ENCODE peak calls at places on chromosomes 16 and 17, in six cellular contexts. Z, Q, M, T, Y and I are unnamed samples.

GRCh38 chr17:61401280-61402072 is 1.8 kb downstream of the TBX2 start:
- DNase-seq in Q (no peak), Z (no peak), Y (no peak), M (no peak), T (no peak), I (no peak)

GRCh38 chr17:44353656-44354331 is 8.7 kb downstream of the GRN start:
- DNase-seq in Z (no peak), M (peak; percentile 74), Q (no peak), T (no peak), Y (no peak), I (peak; percentile 46)

GRCh38 chr16:57538235-57538711 is 1.9 kb upstream of the CCDC102A start:
- DNase-seq in Q (peak; percentile 25), M (no peak), Z (no peak), T (peak; percentile 9), Y (no peak), I (peak; percentile 23)

GRCh38 chr16:17469011-17469741 is 1.6 kb downstream of the XYLT1 start:
- DNase-seq in Y (no peak), Z (no peak), Q (no peak), T (no peak), M (no peak), I (no peak)

GRCh38 chr16:10584956-10585561 is 4.7 kb upstream of the EMP2 start:
- DNase-seq in Z (no peak), T (no peak), Y (no peak), Q (no peak), M (no peak), I (no peak)

GRCh38 chr16:71431176-71431575 is 10.7 kb downstream of the TLE7 start:
- DNase-seq in Y (no peak), T (no peak), Q (no peak), Z (no peak), M (no peak), I (peak; percentile 24)

GRCh38 chr17:5629133-5629532 is 44.8 kb upstream of the NLRP1 start:
- DNase-seq in Q (no peak), T (no peak), Y (no peak), Z (no peak), M (no peak), I (no peak)

GRCh38 chr16:578870-579405 is 9.2 kb downstream of the PIGQ start:
- DNase-seq in Q (no peak), Y (no peak), T (peak; percentile 64), Z (no peak), M (peak; percentile 91), I (peak; percentile 85)

GRCh38 chr17:33284022-33284421 is 9.1 kb downstream of the ASIC2 start:
- DNase-seq in M (no peak), Z (no peak), T (peak; percentile 68), Y (peak; percentile 58), Q (no peak), I (peak; percentile 62)

GRCh38 chr16:2964416-2965223 is 545 bp downstream of the KREMEN2 start:
- DNase-seq in Y (peak; percentile 39), M (no peak), T (no peak), Z (peak; percentile 77), Q (peak; percentile 87), I (peak; percentile 39)

GRCh38 chr16:78535098-78535497 is 435.6 kb downstream of the WWOX start:
- DNase-seq in T (no peak), Q (no peak), Z (no peak), Y (no peak), M (no peak), I (no peak)